ENCODE peak calls at places on chromosomes 6 and 20, in four cellular contexts. One of them, this sample, is unnamed.
A peak's percentile ranks its signal among the peaks of the same experiment; 100 is the strongest.

GRCh38 chr20:37903317-37904007 is 535 bp downstream of the VSTM2L start:
- DNase-seq in Panc1: no peak
- DNase-seq in HCT116: no peak
- DNase-seq in HL-60: no peak
- DNase-seq in this sample: no peak

GRCh38 chr6:165821754-165822153 is 158.7 kb upstream of the PDE10A start:
- DNase-seq in Panc1: no peak
- DNase-seq in HCT116: peak; percentile 10
- DNase-seq in HL-60: no peak
- DNase-seq in this sample: no peak

GRCh38 chr6:167720456-167721285 is 106.0 kb upstream of the AFDN start:
- DNase-seq in Panc1: no peak
- DNase-seq in HCT116: no peak
- DNase-seq in HL-60: no peak
- DNase-seq in this sample: no peak

GRCh38 chr20:45946149-45946970 is 11.9 kb downstream of the PCIF1 start:
- DNase-seq in Panc1: no peak
- DNase-seq in HCT116: no peak
- DNase-seq in HL-60: peak; percentile 97
- DNase-seq in this sample: no peak

GRCh38 chr6:50259903-50260302 is 210.2 kb upstream of the DEFB112 start:
- DNase-seq in Panc1: no peak
- DNase-seq in HCT116: no peak
- DNase-seq in HL-60: no peak
- DNase-seq in this sample: no peak

GRCh38 chr20:56706867-56707360 is 77.8 kb downstream of the TFAP2C start:
- DNase-seq in Panc1: no peak
- DNase-seq in HCT116: no peak
- DNase-seq in HL-60: no peak
- DNase-seq in this sample: no peak

GRCh38 chr20:37071481-37071911 is 24.3 kb downstream of the RBL1 start:
- DNase-seq in Panc1: no peak
- DNase-seq in HCT116: no peak
- DNase-seq in HL-60: no peak
- DNase-seq in this sample: no peak

GRCh38 chr6:29760328-29760727 is 37.1 kb downstream of the HLA-F start:
- DNase-seq in Panc1: no peak
- DNase-seq in HCT116: no peak
- DNase-seq in HL-60: no peak
- DNase-seq in this sample: no peak

GRCh38 chr6:138500045-138500665 is 861 bp upstream of the NHSL1 start:
- DNase-seq in Panc1: no peak
- DNase-seq in HCT116: no peak
- DNase-seq in HL-60: no peak
- DNase-seq in this sample: no peak

GRCh38 chr6:110033749-110034636 is 55.9 kb downstream of the GPR6 start:
- DNase-seq in Panc1: no peak
- DNase-seq in HCT116: no peak
- DNase-seq in HL-60: no peak
- DNase-seq in this sample: no peak

GRCh38 chr20:47545499-47545898 is 43.8 kb downstream of the NCOA3 start:
- DNase-seq in Panc1: no peak
- DNase-seq in HCT116: no peak
- DNase-seq in HL-60: no peak
- DNase-seq in this sample: no peak
- TF ChIP-seq POLR2AphosphoS5 in Panc1: no peak
- TF ChIP-seq POLR2AphosphoS5 in HCT116: no peak
- TF ChIP-seq POLR2AphosphoS5 in HL-60: no peak
- TF ChIP-seq POLR2AphosphoS5 in this sample: no peak

GRCh38 chr20:25246182-25246943 is 1.5 kb upstream of the PYGB start:
- DNase-seq in Panc1: no peak
- DNase-seq in HCT116: no peak
- DNase-seq in HL-60: no peak
- DNase-seq in this sample: no peak

GRCh38 chr20:25248501-25249172 is 752 bp downstream of the PYGB start:
- DNase-seq in Panc1: no peak
- DNase-seq in HCT116: no peak
- DNase-seq in HL-60: no peak
- DNase-seq in this sample: peak; percentile 50

GRCh38 chr20:25249198-25249931 is 1.5 kb downstream of the PYGB start:
- DNase-seq in Panc1: no peak
- DNase-seq in HCT116: no peak
- DNase-seq in HL-60: no peak
- DNase-seq in this sample: no peak

GRCh38 chr20:25247100-25247665 is 702 bp upstream of the PYGB start:
- DNase-seq in Panc1: no peak
- DNase-seq in HCT116: peak; percentile 37
- DNase-seq in HL-60: no peak
- DNase-seq in this sample: no peak

GRCh38 chr20:25247666-25248500 is at the start of gene PYGB:
- DNase-seq in Panc1: no peak
- DNase-seq in HCT116: peak; percentile 41
- DNase-seq in HL-60: peak; percentile 92
- DNase-seq in this sample: peak; percentile 91
- TF ChIP-seq POLR2AphosphoS5 in Panc1: peak; percentile 91
- TF ChIP-seq POLR2AphosphoS5 in HCT116: peak; percentile 93
- TF ChIP-seq POLR2AphosphoS5 in HL-60: peak; percentile 83
- TF ChIP-seq POLR2AphosphoS5 in this sample: peak; percentile 81

DNA sequence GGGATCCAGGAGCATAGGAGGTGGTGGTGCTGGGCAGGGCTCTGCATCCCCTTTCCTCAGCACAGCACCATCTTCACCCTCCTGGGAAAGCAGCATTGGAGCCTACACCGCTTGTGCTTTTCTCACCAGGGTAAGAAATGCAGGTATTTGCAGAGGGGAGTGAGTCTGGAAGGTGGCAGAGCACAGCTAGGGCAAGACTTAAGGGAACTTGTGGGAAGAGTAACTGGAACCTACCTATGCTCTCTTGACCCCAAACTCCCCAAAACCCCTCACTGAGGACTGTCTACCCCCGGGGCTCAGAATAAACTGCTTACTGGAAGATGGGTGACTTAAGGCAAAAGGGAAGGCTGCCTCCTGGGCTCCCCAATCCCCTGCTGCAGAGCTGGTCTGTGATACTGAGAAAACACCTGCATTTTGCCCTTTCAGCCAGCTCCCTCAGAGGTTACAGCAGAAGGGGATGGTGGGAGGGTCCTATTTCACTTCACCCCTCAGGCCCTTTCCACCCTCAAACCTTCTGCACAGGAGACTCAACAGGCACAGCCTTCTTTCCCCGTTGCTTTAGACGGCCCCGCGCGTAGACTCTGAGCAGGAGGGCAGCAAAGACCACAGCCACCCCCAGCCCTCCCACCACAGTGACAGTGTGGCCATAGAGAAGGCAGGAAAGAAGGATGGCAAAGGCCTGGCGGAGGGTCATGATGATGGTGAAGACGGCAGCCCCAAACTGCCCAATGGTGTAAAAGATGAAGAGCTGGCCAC is 2.9 kb downstream of the SLC35B2 start:
- DNase-seq in Panc1: no peak
- DNase-seq in HCT116: no peak
- DNase-seq in HL-60: no peak
- DNase-seq in this sample: no peak
- TF ChIP-seq POLR2AphosphoS5 in Panc1: peak; percentile 34
- TF ChIP-seq POLR2AphosphoS5 in HCT116: no peak
- TF ChIP-seq POLR2AphosphoS5 in HL-60: peak; percentile 88
- TF ChIP-seq POLR2AphosphoS5 in this sample: peak; percentile 5

DNA sequence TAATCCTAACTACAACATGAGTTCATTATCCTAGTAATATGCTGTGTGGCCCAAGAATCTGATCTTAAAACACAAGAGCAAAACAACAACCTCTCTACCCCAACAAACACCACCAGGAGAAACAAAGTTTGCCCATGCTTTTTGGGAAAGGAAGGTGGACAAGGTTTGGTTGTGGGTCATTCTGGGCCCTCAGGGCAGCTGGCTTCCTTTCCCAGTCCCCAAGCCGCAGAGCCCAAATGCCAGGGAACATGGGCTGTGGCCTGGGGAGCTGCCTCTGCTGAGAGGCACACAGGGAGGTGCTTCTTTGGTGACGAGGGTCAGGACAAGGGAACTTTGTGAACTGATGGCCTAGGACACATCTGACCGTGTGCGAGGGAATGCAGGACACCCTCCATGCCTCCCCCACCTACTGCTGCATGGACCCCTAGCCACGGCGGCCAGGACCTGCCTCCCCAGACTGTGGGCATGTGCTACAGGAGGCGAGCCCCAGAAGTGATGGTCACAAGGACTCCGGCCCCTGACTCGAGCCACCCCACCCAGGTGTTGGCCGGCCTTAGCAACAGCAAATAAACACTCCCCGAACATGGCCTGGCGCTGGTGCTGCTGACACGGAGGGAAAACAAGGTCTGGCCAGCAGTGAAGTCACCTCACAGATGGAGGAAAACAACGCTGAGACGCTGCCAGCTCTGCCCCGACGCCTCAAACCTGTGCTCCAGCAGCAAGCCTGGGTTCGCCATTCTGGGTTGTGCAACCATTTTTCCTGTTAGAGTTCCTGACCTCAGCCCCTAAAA is 55.6 kb downstream of the RRBP1 start:
- DNase-seq in Panc1: no peak
- DNase-seq in HCT116: no peak
- DNase-seq in HL-60: no peak
- DNase-seq in this sample: no peak
- TF ChIP-seq POLR2AphosphoS5 in Panc1: no peak
- TF ChIP-seq POLR2AphosphoS5 in HCT116: no peak
- TF ChIP-seq POLR2AphosphoS5 in HL-60: no peak
- TF ChIP-seq POLR2AphosphoS5 in this sample: no peak

DNA sequence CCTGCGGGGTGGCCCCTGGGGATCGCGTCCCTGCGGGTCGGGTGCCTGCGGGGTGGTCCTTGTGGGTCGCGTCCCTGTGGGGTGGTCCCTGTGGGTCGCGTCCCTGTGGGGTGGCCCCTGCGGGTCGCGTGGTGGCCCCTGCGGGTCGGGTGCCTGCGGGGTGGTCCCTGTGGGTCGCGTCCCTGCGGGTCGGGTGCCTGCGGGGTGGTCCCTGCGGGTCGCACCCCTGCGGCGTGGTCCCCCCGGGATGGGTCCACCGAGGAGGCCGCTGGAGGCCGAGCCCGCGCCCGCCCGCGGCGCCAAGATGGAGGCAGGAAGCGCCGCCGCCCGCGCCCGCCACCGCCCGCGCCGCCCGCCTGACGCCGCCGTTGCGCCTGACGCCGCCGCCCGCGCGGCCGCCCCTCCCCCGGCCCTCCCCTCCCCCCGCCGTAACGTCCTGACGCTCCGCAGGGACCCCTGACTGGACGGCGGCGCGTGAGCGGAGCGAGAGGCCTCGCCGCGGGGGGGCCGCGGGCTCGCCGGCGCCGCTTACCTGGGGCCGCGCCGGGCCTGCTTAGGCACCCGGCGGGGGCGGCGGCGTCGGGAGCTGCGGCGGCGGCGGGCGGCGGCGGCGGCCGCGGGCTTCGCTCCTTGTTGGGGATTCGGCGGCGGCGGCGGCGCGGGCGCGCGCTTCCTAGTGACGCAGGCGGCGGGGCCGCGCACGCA is at the start of gene GMEB2:
- DNase-seq in Panc1: no peak
- DNase-seq in HCT116: peak; percentile 21
- DNase-seq in HL-60: peak; percentile 71
- DNase-seq in this sample: peak; percentile 80
- TF ChIP-seq POLR2AphosphoS5 in Panc1: peak; percentile 26
- TF ChIP-seq POLR2AphosphoS5 in HCT116: peak; percentile 67
- TF ChIP-seq POLR2AphosphoS5 in HL-60: peak; percentile 60
- TF ChIP-seq POLR2AphosphoS5 in this sample: peak; percentile 26

DNA sequence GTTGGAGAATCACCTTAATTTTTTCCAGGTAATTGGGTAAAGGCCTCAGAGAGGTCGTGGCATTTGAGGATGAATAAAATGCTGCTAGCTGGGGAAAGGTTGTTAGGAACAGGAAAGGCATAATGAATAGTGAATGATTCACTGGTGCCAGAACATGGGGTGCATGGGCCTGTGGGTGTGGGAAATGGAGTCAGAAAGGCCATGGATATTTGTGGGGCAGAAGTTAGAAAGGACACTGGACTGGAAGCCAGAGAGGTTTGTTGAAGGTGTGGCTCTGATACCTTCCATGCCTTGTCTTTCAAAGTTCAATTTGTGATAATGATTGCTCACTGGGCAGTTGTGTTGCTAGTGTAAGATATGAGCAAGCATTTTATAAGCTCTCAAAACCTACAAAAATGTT is 32.7 kb downstream of the LRRC1 start:
- DNase-seq in Panc1: no peak
- DNase-seq in HCT116: no peak
- DNase-seq in HL-60: no peak
- DNase-seq in this sample: no peak
- TF ChIP-seq POLR2AphosphoS5 in Panc1: no peak
- TF ChIP-seq POLR2AphosphoS5 in HCT116: no peak
- TF ChIP-seq POLR2AphosphoS5 in HL-60: no peak
- TF ChIP-seq POLR2AphosphoS5 in this sample: no peak

GRCh38 chr20:1947535-1947846 is 46.4 kb downstream of the PDYN start:
- DNase-seq in Panc1: no peak
- DNase-seq in HCT116: no peak
- DNase-seq in HL-60: no peak
- DNase-seq in this sample: no peak

GRCh38 chr20:1945660-1946059 is 48.2 kb downstream of the PDYN start:
- DNase-seq in Panc1: no peak
- DNase-seq in HCT116: no peak
- DNase-seq in HL-60: no peak
- DNase-seq in this sample: no peak

GRCh38 chr20:1945134-1945618 is 48.7 kb downstream of the PDYN start:
- DNase-seq in Panc1: no peak
- DNase-seq in HCT116: no peak
- DNase-seq in HL-60: peak; percentile 95
- DNase-seq in this sample: no peak

GRCh38 chr20:1946442-1946761 is 47.5 kb downstream of the PDYN start:
- DNase-seq in Panc1: no peak
- DNase-seq in HCT116: no peak
- DNase-seq in HL-60: no peak
- DNase-seq in this sample: no peak

GRCh38 chr20:1946762-1947534 is 46.9 kb downstream of the PDYN start:
- DNase-seq in Panc1: no peak
- DNase-seq in HCT116: no peak
- DNase-seq in HL-60: no peak
- DNase-seq in this sample: no peak
- TF ChIP-seq POLR2AphosphoS5 in Panc1: no peak
- TF ChIP-seq POLR2AphosphoS5 in HCT116: no peak
- TF ChIP-seq POLR2AphosphoS5 in HL-60: no peak
- TF ChIP-seq POLR2AphosphoS5 in this sample: no peak

GRCh38 chr20:58432190-58432954 is 43.3 kb downstream of the VAPB start:
- DNase-seq in Panc1: no peak
- DNase-seq in HCT116: no peak
- DNase-seq in HL-60: no peak
- DNase-seq in this sample: no peak
- TF ChIP-seq POLR2AphosphoS5 in Panc1: no peak
- TF ChIP-seq POLR2AphosphoS5 in HCT116: no peak
- TF ChIP-seq POLR2AphosphoS5 in HL-60: no peak
- TF ChIP-seq POLR2AphosphoS5 in this sample: no peak

This sample was measured in GM12891.